ENCODE peak calls at places on chromosomes 6 and 20, in six cellular contexts. One of them, this sample, is unnamed. For H3K4me1, the result is how much of the 10 kb centered on the place peaks cover.

GRCh38 chr6:149347067-149347466 is 29.6 kb downstream of the TAB2 start:
- DNase-seq in stomach: no peak
- DNase-seq in transverse colon: no peak
- DNase-seq in tibial nerve: no peak
- DNase-seq in A549: no peak
- DNase-seq in esophagus muscularis mucosa: no peak
- DNase-seq in this sample: no peak

GRCh38 chr6:431986-432385 is 40.4 kb downstream of the IRF4 start:
- DNase-seq in A549: no peak
- DNase-seq in transverse colon: no peak
- DNase-seq in stomach: no peak
- DNase-seq in tibial nerve: no peak
- DNase-seq in esophagus muscularis mucosa: no peak
- DNase-seq in this sample: no peak

GRCh38 chr6:26031151-26031594 is 56.1 kb upstream of the HFE start:
- DNase-seq in tibial nerve: no peak
- DNase-seq in A549: peak
- DNase-seq in esophagus muscularis mucosa: no peak
- DNase-seq in transverse colon: no peak
- DNase-seq in stomach: no peak
- DNase-seq in this sample: no peak

GRCh38 chr20:31713312-31714049 is 9.2 kb downstream of the BCL2L1 start:
- DNase-seq in transverse colon: peak
- DNase-seq in A549: peak
- DNase-seq in stomach: peak
- DNase-seq in tibial nerve: peak
- DNase-seq in esophagus muscularis mucosa: no peak
- DNase-seq in this sample: peak

GRCh38 chr6:137165375-137166246 is 7.8 kb downstream of the IL22RA2 start:
- DNase-seq in transverse colon: peak
- DNase-seq in A549: peak
- DNase-seq in stomach: peak
- DNase-seq in tibial nerve: no peak
- DNase-seq in esophagus muscularis mucosa: no peak
- DNase-seq in this sample: no peak

GRCh38 chr20:39645130-39645529 is 683.0 kb downstream of the DHX35 start:
- DNase-seq in transverse colon: no peak
- DNase-seq in tibial nerve: no peak
- DNase-seq in esophagus muscularis mucosa: peak
- DNase-seq in A549: no peak
- DNase-seq in stomach: no peak
- DNase-seq in this sample: no peak

GRCh38 chr6:9511157-9511556 is 903.7 kb downstream of the TFAP2A start:
- DNase-seq in esophagus muscularis mucosa: no peak
- DNase-seq in transverse colon: no peak
- DNase-seq in A549: no peak
- DNase-seq in tibial nerve: no peak
- DNase-seq in stomach: no peak
- DNase-seq in this sample: no peak

GRCh38 chr6:144277174-144277573 is 8.0 kb upstream of the UTRN start:
- DNase-seq in esophagus muscularis mucosa: no peak
- DNase-seq in tibial nerve: no peak
- DNase-seq in stomach: no peak
- DNase-seq in A549: no peak
- DNase-seq in transverse colon: no peak
- DNase-seq in this sample: no peak

GRCh38 chr6:115890238-115890637 is 170.5 kb downstream of the FRK start:
- DNase-seq in transverse colon: no peak
- DNase-seq in A549: no peak
- DNase-seq in esophagus muscularis mucosa: no peak
- DNase-seq in stomach: no peak
- DNase-seq in tibial nerve: no peak
- DNase-seq in this sample: no peak

GRCh38 chr20:16368645-16369292 is 204.5 kb downstream of the KIF16B start:
- DNase-seq in stomach: no peak
- DNase-seq in tibial nerve: no peak
- DNase-seq in esophagus muscularis mucosa: peak
- DNase-seq in transverse colon: no peak
- DNase-seq in A549: peak
- DNase-seq in this sample: no peak

GRCh38 chr6:37705239-37706051 is 7.8 kb upstream of the MDGA1 start:
- DNase-seq in tibial nerve: peak
- DNase-seq in esophagus muscularis mucosa: peak
- DNase-seq in transverse colon: peak
- DNase-seq in stomach: peak
- DNase-seq in A549: peak
- DNase-seq in this sample: peak

GRCh38 chr6:23245559-23245958 is 676.2 kb downstream of the HDGFL1 start:
- DNase-seq in stomach: no peak
- DNase-seq in esophagus muscularis mucosa: no peak
- DNase-seq in transverse colon: no peak
- DNase-seq in A549: no peak
- DNase-seq in tibial nerve: no peak
- DNase-seq in this sample: no peak

GRCh38 chr20:41086402-41087324 is 50.7 kb upstream of the PLCG1 start:
- DNase-seq in tibial nerve: no peak
- DNase-seq in stomach: no peak
- DNase-seq in A549: no peak
- DNase-seq in esophagus muscularis mucosa: no peak
- DNase-seq in transverse colon: no peak
- DNase-seq in this sample: no peak

GRCh38 chr6:90403489-90404381 is 107.1 kb upstream of the BACH2 start:
- DNase-seq in A549: no peak
- DNase-seq in esophagus muscularis mucosa: no peak
- DNase-seq in transverse colon: no peak
- DNase-seq in tibial nerve: no peak
- DNase-seq in stomach: no peak
- DNase-seq in this sample: peak

GRCh38 chr20:63094767-63095499 is 88.2 kb upstream of the BHLHE23 start:
- DNase-seq in tibial nerve: no peak
- DNase-seq in esophagus muscularis mucosa: no peak
- DNase-seq in stomach: no peak
- DNase-seq in A549: no peak
- DNase-seq in transverse colon: peak
- DNase-seq in this sample: peak

GRCh38 chr20:43726333-43726732 is 469 bp downstream of the GTSF1L start:
- DNase-seq in transverse colon: no peak
- DNase-seq in esophagus muscularis mucosa: no peak
- DNase-seq in stomach: no peak
- DNase-seq in tibial nerve: no peak
- DNase-seq in A549: no peak
- DNase-seq in this sample: no peak
- H3K4me1 ChIP-seq in transverse colon: under half
- H3K4me1 ChIP-seq in esophagus muscularis mucosa: under half
- H3K4me1 ChIP-seq in stomach: under half
- H3K4me1 ChIP-seq in tibial nerve: under half
- H3K4me1 ChIP-seq in A549: under half
- H3K4me1 ChIP-seq in this sample: under half

GRCh38 chr6:81235512-81235911 is 517.0 kb downstream of the TENT5A start:
- DNase-seq in stomach: no peak
- DNase-seq in A549: no peak
- DNase-seq in esophagus muscularis mucosa: no peak
- DNase-seq in tibial nerve: no peak
- DNase-seq in transverse colon: no peak
- DNase-seq in this sample: no peak

GRCh38 chr6:81228912-81229540 is 523.5 kb downstream of the TENT5A start:
- DNase-seq in A549: peak
- DNase-seq in tibial nerve: no peak
- DNase-seq in esophagus muscularis mucosa: no peak
- DNase-seq in stomach: no peak
- DNase-seq in transverse colon: no peak
- DNase-seq in this sample: no peak

GRCh38 chr6:81237226-81237625 is 515.3 kb downstream of the TENT5A start:
- DNase-seq in tibial nerve: no peak
- DNase-seq in transverse colon: no peak
- DNase-seq in A549: no peak
- DNase-seq in stomach: no peak
- DNase-seq in esophagus muscularis mucosa: no peak
- DNase-seq in this sample: no peak

GRCh38 chr6:81238390-81238789 is 514.1 kb downstream of the TENT5A start:
- DNase-seq in esophagus muscularis mucosa: no peak
- DNase-seq in A549: no peak
- DNase-seq in stomach: no peak
- DNase-seq in transverse colon: no peak
- DNase-seq in tibial nerve: no peak
- DNase-seq in this sample: no peak

DNA sequence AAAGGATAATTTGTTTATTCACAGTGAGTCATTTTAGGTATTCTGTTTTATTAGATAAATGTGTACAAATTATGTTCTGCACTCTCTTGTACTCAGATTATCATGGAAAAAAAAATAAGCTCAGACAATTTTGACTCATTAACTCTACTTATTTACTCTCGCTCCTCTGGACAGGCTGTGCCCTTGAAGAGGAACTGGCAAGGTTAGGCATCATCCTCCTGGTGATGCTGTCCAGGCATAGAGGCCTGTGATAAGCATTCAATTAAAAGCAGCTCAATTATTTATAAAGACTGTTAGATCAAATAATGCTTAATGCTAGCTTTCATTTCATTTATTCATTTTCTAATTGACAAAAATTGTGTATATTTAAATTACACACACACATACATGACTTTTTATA is 518.5 kb downstream of the TENT5A start:
- DNase-seq in stomach: no peak
- DNase-seq in A549: no peak
- DNase-seq in tibial nerve: no peak
- DNase-seq in transverse colon: no peak
- DNase-seq in esophagus muscularis mucosa: no peak
- DNase-seq in this sample: no peak
- TF ChIP-seq EP300 in stomach: no peak
- TF ChIP-seq EP300 in A549: no peak
- TF ChIP-seq EP300 in tibial nerve: no peak
- TF ChIP-seq EP300 in transverse colon: no peak
- TF ChIP-seq EP300 in esophagus muscularis mucosa: no peak
- TF ChIP-seq EP300 in this sample: no peak

DNA sequence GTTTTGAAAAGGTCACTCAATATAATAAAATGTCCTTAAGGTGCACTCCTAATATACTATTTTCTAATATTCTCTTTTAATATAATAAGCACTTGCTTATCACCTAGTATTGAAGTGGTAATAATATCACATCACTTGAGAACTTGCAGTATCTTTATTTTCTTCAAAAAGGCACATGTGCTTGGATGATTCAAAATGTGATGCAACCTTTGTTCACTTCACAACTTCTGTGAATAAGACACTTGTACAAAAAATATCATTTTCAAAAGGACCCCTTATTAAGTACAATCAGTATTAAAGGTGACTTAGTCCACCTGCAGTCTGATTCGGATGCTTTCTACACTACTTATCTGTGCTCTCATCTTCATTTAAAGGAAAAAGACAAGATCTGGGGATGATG is 3.4 kb downstream of the PRELID3B start:
- DNase-seq in stomach: no peak
- DNase-seq in A549: no peak
- DNase-seq in esophagus muscularis mucosa: no peak
- DNase-seq in tibial nerve: no peak
- DNase-seq in transverse colon: no peak
- DNase-seq in this sample: no peak
- H3K4me3 ChIP-seq in stomach: no peak
- H3K4me3 ChIP-seq in A549: no peak
- H3K4me3 ChIP-seq in esophagus muscularis mucosa: no peak
- H3K4me3 ChIP-seq in tibial nerve: no peak
- H3K4me3 ChIP-seq in transverse colon: no peak
- H3K4me3 ChIP-seq in this sample: no peak

GRCh38 chr20:53826597-53827291 is 233.1 kb upstream of the ZNF217 start:
- DNase-seq in esophagus muscularis mucosa: no peak
- DNase-seq in tibial nerve: no peak
- DNase-seq in transverse colon: no peak
- DNase-seq in A549: peak
- DNase-seq in stomach: no peak
- DNase-seq in this sample: no peak
- H3K4me1 ChIP-seq in esophagus muscularis mucosa: under half
- H3K4me1 ChIP-seq in tibial nerve: under half
- H3K4me1 ChIP-seq in transverse colon: under half
- H3K4me1 ChIP-seq in A549: half or more
- H3K4me1 ChIP-seq in stomach: under half
- H3K4me1 ChIP-seq in this sample: under half

GRCh38 chr6:87822011-87822410 is 120.0 kb upstream of the AKIRIN2 start:
- DNase-seq in stomach: no peak
- DNase-seq in tibial nerve: no peak
- DNase-seq in A549: no peak
- DNase-seq in transverse colon: no peak
- DNase-seq in esophagus muscularis mucosa: no peak
- DNase-seq in this sample: no peak
- TF ChIP-seq EP300 in stomach: no peak
- TF ChIP-seq EP300 in tibial nerve: no peak
- TF ChIP-seq EP300 in A549: no peak
- TF ChIP-seq EP300 in transverse colon: no peak
- TF ChIP-seq EP300 in esophagus muscularis mucosa: no peak
- TF ChIP-seq EP300 in this sample: no peak

GRCh38 chr20:3392756-3393155 is 14.7 kb downstream of the DNAAF9 start:
- DNase-seq in tibial nerve: no peak
- DNase-seq in stomach: no peak
- DNase-seq in A549: no peak
- DNase-seq in transverse colon: no peak
- DNase-seq in esophagus muscularis mucosa: no peak
- DNase-seq in this sample: no peak
- H3K4me3 ChIP-seq in tibial nerve: no peak
- H3K4me3 ChIP-seq in stomach: no peak
- H3K4me3 ChIP-seq in A549: no peak
- H3K4me3 ChIP-seq in transverse colon: no peak
- H3K4me3 ChIP-seq in esophagus muscularis mucosa: no peak
- H3K4me3 ChIP-seq in this sample: no peak

DNA sequence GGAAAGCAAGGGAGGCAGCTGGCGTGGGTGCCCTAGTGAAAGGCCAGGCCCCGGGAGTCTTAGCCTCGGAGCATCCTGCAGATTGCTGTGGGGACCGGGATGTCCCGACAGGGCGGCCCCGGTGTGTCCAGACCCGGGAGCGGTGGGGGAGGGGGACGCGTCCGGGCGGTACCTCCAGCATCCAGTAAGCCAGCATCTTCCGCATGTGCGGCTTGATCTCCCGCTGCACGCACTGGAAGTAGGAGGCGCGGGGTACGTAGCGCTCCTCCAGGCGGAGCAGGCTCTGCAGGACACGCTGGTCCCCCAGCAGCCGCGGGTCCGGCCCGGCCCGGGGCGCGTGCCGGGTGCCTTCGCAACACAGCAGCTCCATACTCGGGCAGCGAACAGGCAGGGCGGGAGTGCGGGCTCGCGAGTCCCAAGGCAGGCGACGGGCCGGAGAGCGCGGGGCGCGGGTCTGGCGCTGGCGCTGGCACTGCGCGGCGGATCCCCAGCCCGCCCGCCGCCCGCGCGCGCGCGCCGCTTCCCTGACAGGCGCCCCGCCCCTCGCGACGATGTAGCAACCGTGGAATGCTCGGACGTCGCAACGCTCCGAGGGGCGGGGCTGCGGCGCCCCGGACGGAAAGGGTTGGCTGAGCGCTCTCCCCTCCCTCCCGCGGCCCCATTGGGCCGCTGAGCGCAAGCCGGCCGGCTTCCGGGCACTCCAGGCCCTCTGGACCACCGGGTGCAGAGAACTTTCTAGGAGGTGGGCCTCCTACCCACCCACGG is at the start of gene CCND3:
- DNase-seq in stomach: peak
- DNase-seq in A549: peak
- DNase-seq in esophagus muscularis mucosa: peak
- DNase-seq in tibial nerve: peak
- DNase-seq in transverse colon: peak
- DNase-seq in this sample: peak
- H3K4me1 ChIP-seq in stomach: under half
- H3K4me1 ChIP-seq in A549: half or more
- H3K4me1 ChIP-seq in esophagus muscularis mucosa: under half
- H3K4me1 ChIP-seq in tibial nerve: under half
- H3K4me1 ChIP-seq in transverse colon: under half
- H3K4me1 ChIP-seq in this sample: under half

GRCh38 chr6:15907914-15908518 is 220.9 kb upstream of the MYLIP start:
- DNase-seq in stomach: peak
- DNase-seq in A549: no peak
- DNase-seq in transverse colon: peak
- DNase-seq in esophagus muscularis mucosa: no peak
- DNase-seq in tibial nerve: no peak
- DNase-seq in this sample: no peak
- TF ChIP-seq EP300 in stomach: no peak
- TF ChIP-seq EP300 in A549: no peak
- TF ChIP-seq EP300 in transverse colon: no peak
- TF ChIP-seq EP300 in esophagus muscularis mucosa: no peak
- TF ChIP-seq EP300 in tibial nerve: no peak
- TF ChIP-seq EP300 in this sample: no peak

This sample was measured in ovary.